ENCODE peak calls at places on chromosomes 5 and 9, in nine cellular contexts. M is vagina; C is CD8-positive, alpha-beta T cell; E is IMR-90; O is bronchial epithelial cell; Y is lower lobe of right lung; G is fibroblast of mammary gland; T is HCT116; V is endodermal cell. K is an unnamed sample.

GRCh38 chr5:116747881-116748280 is 173.3 kb upstream of the SEMA6A start:
- DNase-seq in O (no peak), Y (no peak), V (no peak), M (no peak), C (no peak), G (peak), T (no peak), E (no peak), K (no peak)

GRCh38 chr9:5557606-5558587 is 47.6 kb downstream of the PDCD1LG2 start:
- DNase-seq in C (peak), V (no peak), Y (peak), O (no peak), M (no peak), G (no peak), T (no peak), E (no peak), K (peak)

GRCh38 chr5:139760066-139761056 is 35.2 kb upstream of the PSD2 start:
- DNase-seq in Y (no peak), V (peak), M (no peak), E (peak), G (peak), C (no peak), T (no peak), O (peak), K (no peak)

GRCh38 chr5:38393636-38394035 is 135.3 kb downstream of the EGFLAM start:
- DNase-seq in M (no peak), C (no peak), V (no peak), Y (no peak), G (no peak), O (no peak), E (no peak), T (no peak), K (no peak)

GRCh38 chr9:73074176-73074708 is 77.4 kb upstream of the ANXA1 start:
- DNase-seq in G (no peak), O (no peak), M (no peak), T (no peak), Y (no peak), E (no peak), C (no peak), V (no peak), K (peak)

GRCh38 chr5:149035282-149035882 is 27.5 kb downstream of the SH3TC2 start:
- DNase-seq in T (peak), O (peak), C (peak), V (peak), M (no peak), Y (peak), E (peak), G (peak), K (peak)

GRCh38 chr5:169742773-169743296 is 105.8 kb downstream of the DOCK2 start:
- DNase-seq in Y (no peak), T (no peak), V (no peak), G (peak), C (no peak), M (peak), E (peak), O (peak), K (peak)

GRCh38 chr5:152532714-152533113 is 127.6 kb upstream of the NMUR2 start:
- DNase-seq in E (peak), G (peak), Y (no peak), V (no peak), M (no peak), O (peak), T (peak), C (no peak), K (peak)

GRCh38 chr5:6732634-6733410 is 19.6 kb downstream of the TENT4A start:
- DNase-seq in C (no peak), M (no peak), Y (no peak), G (peak), O (peak), E (peak), T (no peak), V (no peak), K (peak)

GRCh38 chr5:169695025-169695625 is 58.0 kb downstream of the DOCK2 start:
- DNase-seq in T (no peak), Y (no peak), G (peak), O (no peak), E (peak), C (no peak), M (no peak), V (no peak), K (no peak)

GRCh38 chr5:31329722-31330121 is 136.2 kb downstream of the CDH6 start:
- DNase-seq in V (no peak), C (no peak), G (peak), Y (no peak), O (no peak), M (no peak), T (no peak), E (peak), K (no peak)

GRCh38 chr5:165630211-165630866 is 2124.9 kb downstream of the MAT2B start:
- DNase-seq in M (no peak), V (peak), Y (no peak), T (no peak), C (no peak), E (peak), O (peak), G (peak), K (peak)

GRCh38 chr5:163696270-163696887 is 191.0 kb downstream of the MAT2B start:
- DNase-seq in M (no peak), G (peak), O (peak), V (peak), E (peak), Y (no peak), C (no peak), T (peak), K (peak)

GRCh38 chr5:1479581-1480188 is 34.4 kb upstream of the SLC6A3 start:
- DNase-seq in C (peak), Y (peak), T (no peak), O (peak), E (peak), V (peak), G (peak), M (no peak), K (peak)

GRCh38 chr5:92991681-92992472 is 589.1 kb downstream of the NR2F1-AS1 start:
- DNase-seq in M (no peak), E (peak), O (peak), V (no peak), T (no peak), C (no peak), G (peak), Y (no peak), K (peak)

GRCh38 chr5:134153657-134154056 is 23.1 kb downstream of the SKP1 start:
- DNase-seq in V (no peak), Y (no peak), E (peak), G (no peak), C (no peak), O (peak), T (no peak), M (no peak), K (no peak)

GRCh38 chr9:89434636-89435314 is 63.1 kb downstream of the SEMA4D start:
- DNase-seq in T (no peak), E (no peak), V (peak), O (no peak), M (no peak), Y (no peak), C (no peak), G (no peak), K (no peak)

GRCh38 chr5:137733011-137733410 is 2.9 kb downstream of the KLHL3 start:
- DNase-seq in Y (no peak), M (no peak), C (no peak), T (no peak), O (peak), E (peak), G (peak), V (peak), K (no peak)

GRCh38 chr5:30540150-30540549 is 653.3 kb upstream of the CDH6 start:
- DNase-seq in E (no peak), G (no peak), C (no peak), Y (no peak), V (no peak), M (no peak), O (no peak), T (no peak), K (no peak)

GRCh38 chr9:126373241-126373640 is 46.6 kb downstream of the MVB12B start:
- DNase-seq in C (no peak), G (no peak), O (peak), M (no peak), V (no peak), Y (no peak), E (peak), T (no peak), K (peak)

GRCh38 chr5:399296-400281 is 43.4 kb upstream of the EXOC3 start:
- DNase-seq in O (no peak), V (peak), C (no peak), T (peak), Y (peak), E (peak), M (peak), G (peak), K (peak)

GRCh38 chr5:71891856-71892255 is 172.8 kb downstream of the CARTPT start:
- DNase-seq in T (no peak), E (peak), V (peak), C (no peak), O (peak), M (no peak), Y (no peak), G (no peak), K (peak)

GRCh38 chr9:96209407-96210031 is 92.5 kb downstream of the HSD17B3 start:
- DNase-seq in V (no peak), Y (no peak), M (peak), T (no peak), E (peak), C (no peak), G (peak), O (peak), K (peak)

GRCh38 chr9:89749500-89750116 is 144.8 kb downstream of the GADD45G start:
- DNase-seq in T (no peak), C (no peak), V (no peak), G (no peak), O (no peak), Y (no peak), E (no peak), M (no peak), K (no peak)

GRCh38 chr5:39584921-39585320 is 160.1 kb upstream of the DAB2 start:
- DNase-seq in T (no peak), O (no peak), E (peak), C (no peak), M (no peak), G (peak), Y (no peak), V (no peak), K (peak)

GRCh38 chr9:135583686-135584011 is 22.1 kb downstream of the PAEP start:
- DNase-seq in O (no peak), Y (no peak), E (no peak), M (peak), V (no peak), T (no peak), C (no peak), G (no peak), K (no peak)

GRCh38 chr5:112885001-112885400 is 23.9 kb downstream of the SRP19 start:
- DNase-seq in G (no peak), E (no peak), V (no peak), C (no peak), Y (no peak), M (no peak), O (no peak), T (no peak), K (no peak)

GRCh38 chr9:21585756-21586752 is 103.9 kb upstream of the IFNE start:
- DNase-seq in Y (no peak), C (no peak), V (no peak), E (no peak), T (no peak), G (peak), O (peak), M (no peak), K (peak)

GRCh38 chr5:78610633-78611032 is 37.9 kb downstream of the LHFPL2 start:
- DNase-seq in E (no peak), V (no peak), C (no peak), G (peak), Y (no peak), M (no peak), O (no peak), T (no peak), K (peak)

GRCh38 chr5:140547508-140548299 is at the start of gene EIF4EBP3:
- DNase-seq in T (peak), M (peak), V (peak), Y (peak), C (peak), O (peak), G (peak), E (peak), K (peak)

GRCh38 chr9:137905740-137906139 is 28.2 kb downstream of the CACNA1B start:
- DNase-seq in Y (no peak), V (no peak), O (no peak), E (no peak), C (no peak), G (no peak), T (no peak), M (no peak), K (no peak)

GRCh38 chr9:27985714-27986113 is 412.4 kb upstream of the C9orf72 start:
- DNase-seq in T (no peak), G (no peak), Y (no peak), V (no peak), O (no peak), C (no peak), E (no peak), M (no peak), K (no peak)

GRCh38 chr5:179371123-179371515 is 25.9 kb upstream of the ADAMTS2 start:
- DNase-seq in M (no peak), E (no peak), Y (no peak), O (no peak), G (no peak), V (no peak), T (no peak), C (no peak), K (peak)

GRCh38 chr5:154861946-154862345 is 3.5 kb downstream of the CNOT8 start:
- DNase-seq in G (no peak), M (no peak), Y (no peak), O (no peak), V (no peak), T (no peak), C (no peak), E (no peak), K (no peak)

GRCh38 chr5:87139795-87140194 is 127.9 kb upstream of the RASA1 start:
- DNase-seq in O (peak), V (no peak), E (no peak), M (no peak), Y (no peak), G (no peak), T (no peak), C (no peak), K (no peak)

GRCh38 chr9:90919883-90920282 is 118.3 kb downstream of the SYK start:
- DNase-seq in T (no peak), O (no peak), C (no peak), E (no peak), V (no peak), G (no peak), Y (no peak), M (no peak), K (no peak)

GRCh38 chr5:174110290-174110689 is 64.8 kb downstream of the NSG2 start:
- DNase-seq in Y (no peak), O (no peak), G (no peak), V (no peak), E (no peak), C (no peak), M (no peak), T (no peak), K (no peak)

GRCh38 chr9:70601000-70601929 is 186.8 kb upstream of the KLF9 start:
- DNase-seq in E (peak), Y (peak), M (peak), V (peak), G (peak), O (peak), T (no peak), C (no peak), K (peak)

GRCh38 chr9:93320591-93321219 is 130.8 kb upstream of the FAM120A start:
- DNase-seq in T (no peak), G (no peak), M (no peak), Y (no peak), E (no peak), O (no peak), C (no peak), V (no peak), K (no peak)

GRCh38 chr9:113580954-113581311 is 117.4 kb downstream of the RGS3 start:
- DNase-seq in E (no peak), T (no peak), G (no peak), V (no peak), O (no peak), M (no peak), C (no peak), Y (no peak), K (no peak)
- H3K4me3 ChIP-seq in E (no peak), T (no peak), G (no peak), V (no peak), O (no peak), M (no peak), C (peak), Y (peak), K (no peak)

DNA sequence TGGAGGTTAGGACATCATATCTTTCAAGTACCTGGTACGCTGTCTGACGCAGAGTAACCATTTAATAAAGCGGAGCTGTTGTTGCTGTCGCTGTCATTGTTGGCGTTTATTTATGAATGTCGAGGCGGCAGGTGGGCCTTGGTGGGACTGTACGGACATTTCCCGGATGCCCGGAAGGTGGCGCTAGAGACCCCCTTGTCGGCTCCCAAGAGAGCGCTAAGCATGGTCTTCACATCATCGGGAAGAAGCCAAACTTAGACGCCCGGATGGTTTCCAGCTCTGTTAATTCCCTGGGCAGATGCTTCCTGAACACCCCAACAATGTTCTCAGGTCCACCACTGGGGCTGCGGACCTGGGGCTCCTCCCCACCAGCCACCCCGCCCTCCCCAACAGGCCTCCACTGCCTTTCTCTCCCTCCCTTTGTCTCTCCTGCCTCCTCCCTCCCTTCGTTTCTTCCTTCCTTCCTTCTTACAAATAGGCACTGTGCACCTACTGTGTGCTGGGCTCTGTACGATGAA is 54.1 kb downstream of the DUSP1 start:
- DNase-seq in G (peak), V (peak), O (peak), C (peak), E (peak), T (peak), M (no peak), Y (peak), K (peak)
- TF ChIP-seq CTCF in G (peak), V (peak), O (peak), C (peak), E (peak), T (no peak), M (peak), Y (peak), K (peak)

GRCh38 chr9:26152350-26152749 is 474.1 kb upstream of the TUSC1 start:
- DNase-seq in V (no peak), C (no peak), G (no peak), Y (no peak), E (no peak), O (no peak), M (no peak), T (no peak), K (no peak)
- H3K4me3 ChIP-seq in V (no peak), C (no peak), G (no peak), Y (no peak), E (no peak), O (no peak), M (no peak), T (no peak), K (no peak)

GRCh38 chr9:112333639-112334318 is 360 bp upstream of the PTBP3 start:
- DNase-seq in O (peak), E (peak), G (peak), C (peak), M (peak), V (peak), T (peak), Y (peak), K (peak)

GRCh38 chr9:112331676-112331955 is 1.8 kb downstream of the PTBP3 start:
- DNase-seq in M (no peak), V (no peak), Y (no peak), T (no peak), C (no peak), E (no peak), O (peak), G (no peak), K (no peak)

GRCh38 chr9:112332272-112332671 is 1.1 kb downstream of the PTBP3 start:
- DNase-seq in V (no peak), M (no peak), E (no peak), O (no peak), T (no peak), Y (no peak), G (no peak), C (no peak), K (no peak)

GRCh38 chr9:112332977-112333638 is at the start of gene PTBP3:
- DNase-seq in E (peak), G (peak), T (no peak), M (no peak), Y (peak), V (peak), O (peak), C (peak), K (peak)

DNA sequence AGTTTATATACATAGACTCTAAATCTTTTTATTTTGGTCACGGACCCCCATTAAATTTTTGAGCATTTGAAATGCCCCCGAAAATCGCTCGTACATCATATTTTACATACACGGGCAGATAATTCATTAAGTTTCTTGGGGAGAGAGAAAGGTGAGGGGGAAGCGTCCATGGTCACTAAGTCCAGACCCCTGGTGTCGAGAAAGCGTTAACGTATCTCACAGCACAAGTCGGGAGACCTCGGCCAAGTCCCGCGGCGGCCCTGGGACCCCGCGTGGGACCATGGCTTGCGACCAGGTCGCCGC is 794 bp downstream of the PTBP3 start:
- DNase-seq in Y (no peak), O (no peak), T (no peak), V (no peak), M (no peak), G (no peak), C (no peak), E (no peak), K (no peak)
- TF ChIP-seq CTCF in Y (peak), O (no peak), T (no peak), V (peak), M (no peak), G (no peak), C (no peak), E (peak), K (no peak)

GRCh38 chr9:131734781-131735180 is 5.1 kb downstream of the RAPGEF1 start:
- DNase-seq in G (no peak), C (no peak), T (no peak), Y (no peak), M (no peak), V (no peak), O (no peak), E (no peak), K (no peak)
- H3K4me3 ChIP-seq in G (no peak), C (peak), T (no peak), Y (no peak), M (no peak), V (no peak), O (no peak), E (no peak), K (no peak)

DNA sequence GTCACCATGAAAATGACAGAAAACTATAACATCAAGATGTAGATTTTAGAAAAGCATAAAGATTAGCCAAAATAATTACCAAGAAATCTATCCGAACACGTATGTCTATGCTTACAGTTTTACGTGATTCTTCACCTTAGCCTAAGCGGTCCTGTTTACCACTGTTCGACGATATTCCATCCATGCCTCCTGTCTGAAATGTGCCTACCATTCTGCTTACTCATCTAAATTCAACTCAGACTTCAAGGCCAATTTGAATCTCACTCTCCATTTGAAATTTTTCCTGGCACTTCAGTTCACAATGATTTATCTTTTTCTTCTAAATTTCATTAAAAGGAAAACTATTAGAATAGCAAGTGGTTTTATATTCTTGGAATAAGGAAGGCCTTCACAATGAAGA is 15.4 kb downstream of the ZDHHC21 start:
- DNase-seq in G (no peak), O (no peak), E (no peak), C (no peak), Y (no peak), M (no peak), V (no peak), T (no peak), K (no peak)
- TF ChIP-seq CTCF in G (no peak), O (no peak), E (no peak), C (no peak), Y (no peak), M (no peak), V (no peak), T (no peak), K (no peak)

DNA sequence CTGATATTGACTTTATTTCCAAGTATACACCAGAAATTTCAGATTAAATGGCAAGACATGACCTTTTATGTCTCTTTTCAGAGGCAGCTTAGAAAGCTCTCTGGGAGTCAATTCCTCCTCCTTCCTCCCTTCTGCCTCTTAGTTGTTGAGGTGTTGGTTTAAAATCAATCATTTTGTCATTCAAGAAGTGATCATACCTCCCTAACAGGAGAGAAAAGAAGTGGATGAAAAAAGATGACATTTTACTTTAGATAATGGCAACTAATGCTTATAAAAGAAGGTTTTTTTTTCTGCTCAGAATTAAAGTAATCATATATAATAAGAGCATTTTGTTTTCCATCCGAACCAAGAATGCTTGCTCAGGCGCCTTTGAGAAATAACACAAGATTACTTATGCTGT is 448.7 kb downstream of the CTNND2 start:
- DNase-seq in C (no peak), E (no peak), V (no peak), G (no peak), O (no peak), M (no peak), T (no peak), Y (no peak), K (no peak)
- H3K4me3 ChIP-seq in C (no peak), E (no peak), V (no peak), G (no peak), O (no peak), M (no peak), T (no peak), Y (no peak), K (no peak)

GRCh38 chr5:176355400-176356178 is 6.0 kb downstream of the KIAA1191 start:
- DNase-seq in T (no peak), C (no peak), E (no peak), V (peak), G (no peak), M (no peak), Y (no peak), O (no peak), K (no peak)
- TF ChIP-seq CTCF in T (no peak), C (no peak), E (no peak), V (peak), G (no peak), M (no peak), Y (no peak), O (peak), K (no peak)

K was measured in cardiac fibroblast.